ENCODE peak calls at places on chromosomes 1 and 21, in six cellular contexts. B is cardiac muscle cell; E is AG04450; X is choroid plexus epithelial cell; R is activated CD8-positive, alpha-beta T cell treated with anti-CD3 and anti-CD28 coated beads for 36 hours; Y is cardiac fibroblast. N is an unnamed sample.

GRCh38 chr1:76239470-76239918 is 164.9 kb downstream of the ST6GALNAC3 start:
- DNase-seq in E (no peak), R (no peak), B (no peak), Y (no peak), X (peak), N (no peak)

GRCh38 chr1:155989992-155990325 is 11.6 kb upstream of the ARHGEF2 start:
- DNase-seq in Y (no peak), X (no peak), R (no peak), B (no peak), E (no peak), N (peak)

GRCh38 chr1:186456731-186457255 is 4.1 kb downstream of the PDC start:
- DNase-seq in B (no peak), Y (no peak), E (no peak), R (no peak), X (no peak), N (no peak)

GRCh38 chr1:2182376-2182775 is 12.2 kb downstream of the FAAP20 start:
- DNase-seq in B (no peak), Y (no peak), R (no peak), X (no peak), E (no peak), N (no peak)

GRCh38 chr1:17759114-17759513 is 4.0 kb downstream of the ACTL8 start:
- DNase-seq in Y (no peak), X (no peak), E (no peak), R (peak), B (no peak), N (no peak)

GRCh38 chr1:219576931-219577330 is 36.0 kb downstream of the ZC3H11B start:
- DNase-seq in Y (no peak), B (no peak), R (no peak), X (no peak), E (no peak), N (no peak)

GRCh38 chr21:41831453-41831831 is 47.7 kb downstream of the PRDM15 start:
- DNase-seq in X (no peak), E (no peak), R (no peak), B (no peak), Y (no peak), N (no peak)

GRCh38 chr1:112714313-112715263 is 544 bp downstream of the PPM1J start:
- DNase-seq in R (no peak), X (no peak), B (peak), E (no peak), Y (no peak), N (no peak)

GRCh38 chr1:160022330-160023310 is 9.2 kb downstream of the PIGM start:
- DNase-seq in Y (no peak), R (no peak), B (no peak), X (no peak), E (no peak), N (no peak)

GRCh38 chr1:203364013-203364730 is 13.2 kb upstream of the FMOD start:
- DNase-seq in E (no peak), B (peak), X (peak), R (no peak), Y (peak), N (no peak)

GRCh38 chr1:114345930-114346479 is 165.0 kb downstream of the TRIM33 start:
- DNase-seq in B (peak), R (no peak), Y (peak), E (no peak), X (peak), N (no peak)

GRCh38 chr1:206538086-206538781 is 30.9 kb downstream of the RASSF5 start:
- DNase-seq in E (no peak), R (no peak), X (no peak), B (no peak), Y (no peak), N (no peak)

GRCh38 chr1:50328552-50328951 is 94.7 kb downstream of the DMRTA2 start:
- DNase-seq in X (no peak), Y (no peak), B (no peak), E (no peak), R (no peak), N (no peak)

GRCh38 chr1:91499346-91499745 is 1.3 kb upstream of the CDC7 start:
- DNase-seq in Y (no peak), B (no peak), E (no peak), X (no peak), R (no peak), N (no peak)

GRCh38 chr1:11326070-11326469 is 53.1 kb downstream of the UBIAD1 start:
- DNase-seq in X (no peak), E (no peak), B (no peak), Y (no peak), R (no peak), N (no peak)

GRCh38 chr21:26064506-26064905 is 106.1 kb downstream of the APP start:
- DNase-seq in R (no peak), B (no peak), E (no peak), X (no peak), Y (no peak), N (no peak)

GRCh38 chr1:107051266-107051665 is 5.2 kb upstream of the PRMT6 start:
- DNase-seq in X (no peak), E (no peak), Y (no peak), R (no peak), B (no peak), N (no peak)

GRCh38 chr1:229203030-229203751 is 67.7 kb upstream of the RAB4A start:
- DNase-seq in E (no peak), R (no peak), Y (peak), X (peak), B (peak), N (no peak)

GRCh38 chr21:32844076-32844475 is 72.5 kb upstream of the PAXBP1 start:
- DNase-seq in B (no peak), E (no peak), X (no peak), Y (no peak), R (no peak), N (no peak)

GRCh38 chr1:168732736-168733135 is 3.7 kb upstream of the DPT start:
- DNase-seq in R (no peak), E (no peak), Y (no peak), X (no peak), B (no peak), N (no peak)

GRCh38 chr21:35651166-35651565 is 409.2 kb downstream of the SETD4 start:
- DNase-seq in X (no peak), Y (no peak), E (no peak), B (no peak), R (no peak), N (no peak)

GRCh38 chr1:197674286-197674685 is 101.0 kb downstream of the DENND1B start:
- DNase-seq in X (no peak), E (no peak), R (no peak), B (no peak), Y (no peak), N (no peak)

GRCh38 chr1:154326546-154327465 is 1.5 kb downstream of the ATP8B2 start:
- DNase-seq in B (peak), Y (peak), E (no peak), R (peak), X (peak), N (no peak)

GRCh38 chr1:41023279-41023990 is 1.9 kb upstream of the SLFNL1 start:
- DNase-seq in Y (peak), B (peak), X (peak), R (no peak), E (no peak), N (no peak)

GRCh38 chr1:227240983-227241382 is 77.3 kb downstream of the CDC42BPA start:
- DNase-seq in Y (no peak), E (no peak), X (no peak), R (no peak), B (no peak), N (no peak)

GRCh38 chr1:178541829-178542553 is 29.1 kb downstream of the TEX35 start:
- DNase-seq in R (peak), E (no peak), X (no peak), Y (peak), B (peak), N (peak)

GRCh38 chr1:84299536-84300260 is 1.8 kb upstream of the SAMD13 start:
- DNase-seq in R (no peak), E (no peak), Y (peak), X (peak), B (peak), N (no peak)

GRCh38 chr21:43590220-43590619 is 69.1 kb downstream of the HSF2BP start:
- DNase-seq in Y (no peak), R (no peak), B (no peak), E (no peak), X (no peak), N (no peak)

GRCh38 chr21:31136891-31137290 is 98.6 kb upstream of the KRTAP19-8 start:
- DNase-seq in R (no peak), X (peak), E (peak), Y (peak), B (peak), N (no peak)

GRCh38 chr1:89464008-89464407 is 60.6 kb upstream of the LRRC8B start:
- DNase-seq in Y (no peak), E (no peak), X (no peak), B (no peak), R (peak), N (no peak)

GRCh38 chr1:244917271-244917670 is 52.9 kb upstream of the HNRNPU start:
- DNase-seq in Y (no peak), E (no peak), B (no peak), R (no peak), X (no peak), N (no peak)

GRCh38 chr1:28855469-28855944 is 43.5 kb downstream of the OPRD1 start:
- DNase-seq in R (no peak), Y (peak), B (peak), X (no peak), E (no peak), N (no peak)

GRCh38 chr1:28855046-28855445 is 43.1 kb downstream of the OPRD1 start:
- DNase-seq in B (no peak), Y (no peak), E (no peak), X (no peak), R (no peak), N (no peak)

GRCh38 chr1:28855969-28856368 is 44.0 kb downstream of the OPRD1 start:
- DNase-seq in Y (no peak), B (no peak), R (no peak), X (no peak), E (no peak), N (no peak)

GRCh38 chr1:28848408-28848807 is 36.4 kb downstream of the OPRD1 start:
- DNase-seq in E (no peak), R (no peak), Y (no peak), X (no peak), B (no peak), N (no peak)

DNA sequence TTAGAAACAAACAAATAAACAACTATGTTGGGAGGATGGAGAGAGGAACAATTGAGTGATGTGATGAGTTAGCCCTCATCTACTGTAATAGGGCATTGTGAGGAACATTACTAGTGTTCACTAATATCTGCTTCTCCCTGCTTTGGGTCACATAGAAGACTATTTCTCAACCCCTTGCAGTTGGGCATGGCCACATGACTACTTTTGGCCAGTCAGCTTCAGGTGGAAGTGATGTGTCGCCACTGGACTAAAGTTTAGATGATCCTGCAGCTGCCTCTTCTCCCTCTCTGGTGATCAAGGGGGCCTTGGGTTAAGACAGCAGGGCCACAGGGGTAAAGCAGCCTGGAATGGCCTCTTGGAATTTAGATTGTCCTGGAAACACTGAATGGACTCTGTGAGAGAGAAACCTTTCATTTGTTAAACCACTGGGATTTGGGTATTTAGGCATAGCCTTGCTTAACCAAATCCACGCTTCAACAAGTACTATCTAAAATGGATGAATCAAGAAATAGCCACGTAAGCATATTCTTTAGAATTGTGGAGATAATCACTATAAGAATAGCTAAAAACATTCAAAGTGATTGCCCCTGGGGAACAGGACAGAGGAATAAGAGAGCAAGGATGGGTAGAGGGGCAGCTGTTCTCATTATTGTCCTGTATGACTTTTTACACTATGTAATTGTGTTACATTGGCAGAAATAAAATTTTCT is 41.2 kb downstream of the OPRD1 start:
- DNase-seq in X (no peak), Y (no peak), R (no peak), B (no peak), E (no peak), N (no peak)
- TF ChIP-seq CTCF in X (no peak), Y (no peak), R (no peak), B (no peak), E (no peak), N (no peak)

DNA sequence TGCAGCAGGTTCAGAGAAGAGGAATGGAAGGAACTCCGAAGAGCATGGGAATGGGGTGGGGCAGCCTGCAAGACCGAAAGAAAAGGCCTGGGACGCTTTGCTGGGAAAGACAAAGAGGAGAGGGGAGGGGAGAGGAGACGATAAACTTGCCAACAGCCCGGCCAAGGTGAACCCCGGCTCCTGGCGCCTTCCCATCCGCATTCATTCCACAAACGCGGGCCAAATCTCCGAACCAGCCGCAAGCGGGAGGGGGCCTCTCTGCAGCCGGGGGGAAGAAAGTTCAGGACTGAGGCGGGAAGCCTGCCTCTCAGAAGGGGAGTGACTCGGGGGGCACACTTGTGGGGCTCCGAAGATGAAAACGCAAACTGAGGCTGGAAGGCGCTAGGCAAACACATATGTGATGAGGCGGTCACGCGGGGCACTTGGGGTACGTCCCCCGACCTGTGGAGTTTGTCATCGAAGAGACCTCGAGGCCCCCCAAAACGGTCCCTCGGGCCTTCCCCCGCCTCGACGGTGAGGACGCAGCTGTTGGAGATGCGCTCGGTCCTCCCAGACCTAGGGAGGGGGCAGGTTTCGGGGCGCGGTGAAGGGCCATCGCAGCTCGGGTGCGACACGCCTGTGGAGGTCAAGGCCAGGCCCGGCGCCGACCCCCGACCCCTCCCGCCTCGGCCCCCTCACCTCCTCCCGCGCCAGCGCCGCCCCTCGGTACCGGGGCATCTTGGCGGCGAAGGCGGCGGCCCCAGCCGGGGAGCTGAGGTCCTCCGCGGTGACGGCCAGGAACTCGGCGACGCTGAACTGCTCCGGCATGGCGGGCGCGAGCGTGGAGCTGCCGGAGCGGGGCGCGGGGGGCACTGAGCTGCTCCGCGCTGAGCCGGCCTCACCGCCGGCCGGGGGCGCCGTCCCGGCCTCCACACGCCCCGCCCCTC is at the start of gene ASAP3:
- DNase-seq in B (peak), R (peak), X (peak), E (no peak), Y (peak), N (peak)
- TF ChIP-seq CTCF in B (peak), R (no peak), X (no peak), E (no peak), Y (peak), N (no peak)

GRCh38 chr1:26584022-26584485 is 54.5 kb downstream of the RPS6KA1 start:
- DNase-seq in Y (no peak), B (no peak), X (no peak), E (no peak), R (peak), N (no peak)
- TF ChIP-seq CTCF in Y (peak), B (no peak), X (peak), E (no peak), R (peak), N (peak)

GRCh38 chr1:31372961-31373896 is at the start of gene FABP3:
- DNase-seq in Y (peak), B (peak), R (peak), E (no peak), X (peak), N (peak)
- TF ChIP-seq CTCF in Y (no peak), B (no peak), R (no peak), E (no peak), X (no peak), N (no peak)

DNA sequence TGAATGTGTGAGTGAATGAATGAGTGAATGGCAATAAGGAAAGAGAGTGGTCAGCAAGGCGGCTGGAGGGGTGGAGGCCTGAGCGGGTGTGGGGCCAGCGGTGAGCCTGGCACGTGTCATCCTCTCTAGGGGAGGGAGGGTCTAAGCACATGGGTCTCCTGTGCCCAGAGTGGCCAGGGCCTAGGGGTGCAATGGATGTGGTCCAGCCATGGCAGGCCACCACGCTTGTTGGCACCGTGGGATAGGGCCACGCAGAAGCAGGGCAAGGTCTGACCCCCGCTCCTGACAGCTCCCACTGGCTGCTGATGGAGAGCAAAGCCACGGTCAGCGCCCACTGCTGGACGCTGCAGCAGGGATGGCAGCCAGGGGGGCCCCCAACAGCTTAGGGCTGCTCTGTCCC is 19.5 kb upstream of the SPSB1 start:
- DNase-seq in B (no peak), X (no peak), E (no peak), R (no peak), Y (no peak), N (no peak)
- TF ChIP-seq CTCF in B (no peak), X (peak), E (no peak), R (no peak), Y (no peak), N (no peak)

DNA sequence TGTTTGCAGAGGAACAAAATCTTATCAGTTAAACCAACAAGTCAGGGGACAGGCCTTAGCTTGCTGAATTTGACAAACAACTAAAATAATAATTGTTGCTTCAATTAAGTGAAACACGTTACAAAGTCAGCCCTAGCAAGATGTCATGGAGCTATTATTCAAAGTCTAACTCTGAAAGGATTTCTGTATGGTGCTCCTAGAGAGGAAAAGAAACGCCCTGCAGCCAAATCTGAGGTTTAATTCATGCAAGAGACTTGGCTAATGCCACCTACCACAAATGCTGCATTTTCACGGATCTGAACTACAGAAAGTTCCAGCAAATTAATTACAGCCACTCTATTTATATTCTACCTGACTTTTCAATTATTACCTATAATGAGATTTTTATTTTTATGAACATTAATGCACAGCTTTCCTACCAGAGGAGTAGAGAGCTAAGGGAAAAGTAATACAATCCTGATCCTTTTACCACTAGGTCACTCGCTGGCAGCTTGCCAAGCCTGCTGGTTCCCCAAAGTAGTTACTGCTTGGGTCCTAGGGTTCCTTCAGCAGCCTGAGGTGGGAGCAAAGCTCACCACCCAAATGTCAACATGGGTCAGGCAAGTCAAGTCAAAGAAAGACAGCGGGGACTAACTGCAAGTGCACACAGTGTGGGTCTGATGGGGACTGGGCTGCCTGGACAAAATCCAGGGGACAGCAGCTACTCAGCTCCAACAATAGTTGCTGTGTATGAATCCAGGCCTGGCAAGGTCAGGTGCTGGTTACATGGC is 8.5 kb downstream of the COLGALT2 start:
- DNase-seq in B (no peak), Y (no peak), R (no peak), X (no peak), E (no peak), N (no peak)
- TF ChIP-seq CTCF in B (no peak), Y (no peak), R (no peak), X (no peak), E (no peak), N (no peak)

N was measured in GM13976.